ENCODE peak calls at places on chromosomes 2 and 18, in six cellular contexts. T, K, N, R, C and I are unnamed samples.

GRCh38 chr2:203732072-203732952 is 25.9 kb downstream of the CD28 start:
- DNase-seq in T (no peak), K (no peak), N (no peak), R (no peak), C (no peak), I (no peak)

GRCh38 chr2:167681646-167682045 is 565.7 kb downstream of the STK39 start:
- DNase-seq in T (no peak), K (no peak), N (no peak), R (no peak), C (no peak), I (no peak)

GRCh38 chr2:128454980-128455709 is 136.5 kb upstream of the HS6ST1 start:
- DNase-seq in T (no peak), K (no peak), N (peak; percentile 0), R (no peak), C (no peak), I (no peak)

GRCh38 chr2:72825271-72826155 is at the start of gene EXOC6B:
- DNase-seq in T (peak; percentile 83), K (peak; percentile 82), N (peak; percentile 97), R (peak; percentile 86), C (peak; percentile 95), I (peak; percentile 39)

GRCh38 chr2:241892299-241893137 is 23.0 kb downstream of the RTP5 start:
- DNase-seq in T (no peak), K (peak; percentile 88), N (no peak), R (no peak), C (no peak), I (no peak)

GRCh38 chr2:63842149-63843061 is 709 bp downstream of the UGP2 start:
- DNase-seq in T (no peak), K (peak; percentile 58), N (peak; percentile 53), R (no peak), C (peak; percentile 70), I (no peak)

GRCh38 chr18:59079264-59079972 is 60.3 kb upstream of the SEC11C start:
- DNase-seq in T (no peak), K (no peak), N (no peak), R (no peak), C (no peak), I (no peak)

GRCh38 chr18:47929681-47930085 is 776 bp downstream of the SMAD2 start:
- DNase-seq in T (no peak), K (no peak), N (no peak), R (no peak), C (peak; percentile 64), I (no peak)

GRCh38 chr2:96830064-96830562 is 13.7 kb downstream of the ANKRD23 start:
- DNase-seq in T (no peak), K (peak; percentile 43), N (no peak), R (no peak), C (no peak), I (no peak)

GRCh38 chr18:1585881-1586488 is 681.3 kb downstream of the ADCYAP1 start:
- DNase-seq in T (peak; percentile 32), K (peak; percentile 34), N (peak; percentile 50), R (no peak), C (peak; percentile 28), I (peak; percentile 14)

GRCh38 chr2:96241901-96242611 is 23.7 kb downstream of the TMEM127 start:
- DNase-seq in T (no peak), K (no peak), N (no peak), R (no peak), C (no peak), I (no peak)

GRCh38 chr18:10454800-10455550 is 540 bp downstream of the APCDD1 start:
- DNase-seq in T (no peak), K (no peak), N (no peak), R (no peak), C (peak; percentile 58), I (no peak)
- TF ChIP-seq EZH2 in T (no peak), K (no peak), N (peak; percentile 21), R (peak; percentile 31), C (no peak), I (no peak)

DNA sequence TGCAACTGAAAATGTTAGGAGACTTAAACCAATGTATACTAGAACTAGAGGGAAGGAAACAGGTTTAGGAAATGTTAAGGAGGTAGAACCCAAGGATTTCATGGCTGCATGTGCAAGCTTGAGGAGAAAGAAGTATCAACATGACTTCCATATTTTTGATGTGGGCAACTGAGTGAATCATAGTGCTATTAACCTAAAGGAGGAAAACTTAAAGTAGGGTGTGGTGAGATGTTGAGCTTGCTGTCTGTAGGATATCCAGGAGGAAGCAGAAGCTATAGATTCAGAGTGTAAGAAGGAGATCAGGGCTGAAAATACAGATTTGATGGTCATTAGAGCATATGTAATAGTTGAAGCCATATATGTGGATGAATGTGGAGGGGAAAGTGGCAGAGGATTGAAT is 31.5 kb downstream of the NDC80 start:
- DNase-seq in T (no peak), K (no peak), N (no peak), R (no peak), C (no peak), I (no peak)
- H3K36me3 ChIP-seq in T (peaks cover 41% of the 10 kb centered on the region), K (peaks cover 76% of the 10 kb centered on the region), N (peaks cover 55% of the 10 kb centered on the region), R (no peaks in the 10 kb centered on the region), C (no peaks in the 10 kb centered on the region), I (peaks cover 53% of the 10 kb centered on the region)

GRCh38 chr2:86789687-86790133 is 1.0 kb downstream of the CD8A start:
- DNase-seq in T (no peak), K (no peak), N (no peak), R (no peak), C (no peak), I (no peak)
- TF ChIP-seq EZH2 in T (no peak), K (no peak), N (peak; percentile 96), R (peak; percentile 89), C (no peak), I (no peak)

DNA sequence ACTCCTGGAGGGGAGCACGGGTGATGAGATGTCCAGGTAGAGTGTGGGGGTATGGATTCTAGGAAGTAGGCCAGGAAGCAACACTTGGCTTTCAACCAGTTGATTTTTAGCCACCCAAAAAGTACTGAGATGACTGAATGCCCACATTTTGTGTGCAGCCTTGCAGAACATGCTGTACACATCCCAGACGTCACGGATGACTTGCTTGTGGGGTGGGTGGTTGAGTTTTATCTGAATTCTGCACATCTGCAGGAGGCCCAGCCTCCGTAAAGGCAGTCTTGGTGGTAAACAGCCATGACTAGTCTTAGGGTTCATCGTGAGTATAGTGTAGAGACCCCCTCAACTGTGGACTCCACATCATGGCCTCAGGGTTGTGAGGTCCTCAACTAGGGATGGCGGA is 53.3 kb upstream of the CCDC195 start:
- DNase-seq in T (no peak), K (no peak), N (no peak), R (no peak), C (no peak), I (no peak)
- H3K36me3 ChIP-seq in T (no peaks in the 10 kb centered on the region), K (no peaks in the 10 kb centered on the region), N (no peaks in the 10 kb centered on the region), R (no peaks in the 10 kb centered on the region), C (no peaks in the 10 kb centered on the region), I (no peaks in the 10 kb centered on the region)

GRCh38 chr18:79784965-79785770 is 12.6 kb upstream of the KCNG2 start:
- DNase-seq in T (no peak), K (no peak), N (no peak), R (no peak), C (no peak), I (no peak)
- TF ChIP-seq EZH2 in T (no peak), K (no peak), N (no peak), R (no peak), C (no peak), I (no peak)